ENCODE peak calls at places on chromosomes 16 and 17, in five cellular contexts. O, Y, G, S and U are unnamed samples.

GRCh38 chr16:89958068-89958467 is 9.5 kb downstream of the DEF8 start:
- DNase-seq in O (no peak), Y (peak; percentile 57), G (no peak), S (peak; percentile 82), U (no peak)

GRCh38 chr16:85066346-85066885 is 38.8 kb downstream of the KIAA0513 start:
- DNase-seq in O (no peak), Y (no peak), G (no peak), S (no peak), U (no peak)

GRCh38 chr17:78559749-78560368 is 17.3 kb downstream of the DNAH17 start:
- DNase-seq in O (no peak), Y (no peak), G (no peak), S (peak; percentile 70), U (no peak)

GRCh38 chr16:49502136-49502881 is 128.7 kb downstream of the C16orf78 start:
- DNase-seq in O (peak; percentile 5), Y (no peak), G (no peak), S (no peak), U (no peak)

GRCh38 chr16:31200821-31201510 is 1.6 kb downstream of the PYCARD start:
- DNase-seq in O (peak; percentile 53), Y (no peak), G (no peak), S (no peak), U (no peak)

GRCh38 chr16:77971306-77972131 is 50.8 kb upstream of the CLEC3A start:
- DNase-seq in O (peak; percentile 80), Y (peak; percentile 85), G (peak; percentile 42), S (peak; percentile 96), U (peak; percentile 63)

GRCh38 chr17:64262422-64263260 is at the start of gene TEX2:
- DNase-seq in O (peak; percentile 69), Y (peak; percentile 37), G (peak; percentile 25), S (peak; percentile 40), U (peak; percentile 64)

GRCh38 chr17:79691931-79692330 is 38.8 kb upstream of the ENPP7 start:
- DNase-seq in O (no peak), Y (no peak), G (no peak), S (no peak), U (no peak)

GRCh38 chr17:49482144-49482817 is 12.8 kb upstream of the NGFR start:
- DNase-seq in O (no peak), Y (no peak), G (peak; percentile 16), S (no peak), U (no peak)

GRCh38 chr16:83675136-83675535 is 132.6 kb upstream of the HSBP1 start:
- DNase-seq in O (no peak), Y (peak; percentile 49), G (no peak), S (peak; percentile 7), U (no peak)

GRCh38 chr16:86546638-86547013 is 8.4 kb downstream of the MTHFSD start:
- DNase-seq in O (no peak), Y (no peak), G (no peak), S (no peak), U (no peak)

GRCh38 chr17:66695098-66695497 is 139.8 kb upstream of the CACNG5 start:
- DNase-seq in O (no peak), Y (no peak), G (no peak), S (no peak), U (no peak)

GRCh38 chr17:4436381-4436780 is 2.6 kb downstream of the SPNS3 start:
- DNase-seq in O (no peak), Y (no peak), G (no peak), S (no peak), U (no peak)

GRCh38 chr16:67339453-67339852 is 12.8 kb downstream of the LRRC36 start:
- DNase-seq in O (no peak), Y (no peak), G (no peak), S (peak; percentile 21), U (peak; percentile 12)

GRCh38 chr17:66416207-66416940 is 114.0 kb downstream of the PRKCA start:
- DNase-seq in O (no peak), Y (peak; percentile 8), G (no peak), S (no peak), U (no peak)

GRCh38 chr17:59361386-59361785 is 29.9 kb downstream of the YPEL2 start:
- DNase-seq in O (no peak), Y (no peak), G (peak; percentile 86), S (no peak), U (no peak)

GRCh38 chr16:31148281-31148728 is 1.6 kb downstream of the PRSS36 start:
- DNase-seq in O (no peak), Y (no peak), G (no peak), S (peak; percentile 78), U (no peak)

GRCh38 chr17:36608794-36609497 is 7.6 kb downstream of the MRM1 start:
- DNase-seq in O (no peak), Y (peak; percentile 40), G (peak; percentile 70), S (peak; percentile 76), U (no peak)

GRCh38 chr17:64209983-64210382 is 53.1 kb downstream of the TEX2 start:
- DNase-seq in O (no peak), Y (no peak), G (peak; percentile 66), S (no peak), U (no peak)

GRCh38 chr16:49010396-49010795 is 271.2 kb downstream of the CBLN1 start:
- DNase-seq in O (no peak), Y (no peak), G (no peak), S (no peak), U (no peak)

GRCh38 chr17:74457146-74457819 is 9.2 kb upstream of the CD300A start:
- DNase-seq in O (peak; percentile 74), Y (peak; percentile 78), G (peak; percentile 17), S (peak; percentile 89), U (peak; percentile 78)

GRCh38 chr16:2335286-2335895 is 5.1 kb downstream of the ABCA3 start:
- DNase-seq in O (no peak), Y (no peak), G (no peak), S (no peak), U (no peak)

GRCh38 chr16:67847064-67847861 is at the start of gene CENPT:
- DNase-seq in O (no peak), Y (peak; percentile 32), G (peak; percentile 78), S (peak; percentile 62), U (peak; percentile 86)

GRCh38 chr17:39231587-39232551 is 6.1 kb upstream of the STAC2 start:
- DNase-seq in O (peak; percentile 65), Y (peak; percentile 70), G (no peak), S (peak; percentile 80), U (peak; percentile 80)

GRCh38 chr16:16004314-16004749 is 54.9 kb downstream of the ABCC1 start:
- DNase-seq in O (no peak), Y (no peak), G (no peak), S (no peak), U (no peak)

GRCh38 chr16:58264961-58265479 is 29.8 kb downstream of the PRSS54 start:
- DNase-seq in O (no peak), Y (no peak), G (peak; percentile 90), S (no peak), U (no peak)

GRCh38 chr17:78875738-78876597 is 27.0 kb downstream of the CEP295NL start:
- DNase-seq in O (no peak), Y (no peak), G (no peak), S (no peak), U (no peak)

GRCh38 chr17:79501910-79502309 is 108.9 kb downstream of the RBFOX3 start:
- DNase-seq in O (no peak), Y (no peak), G (no peak), S (no peak), U (no peak)

GRCh38 chr17:69198238-69198637 is 30.4 kb downstream of the ABCA10 start:
- DNase-seq in O (no peak), Y (no peak), G (no peak), S (no peak), U (no peak)

GRCh38 chr17:18106211-18106610 is 2.3 kb upstream of the MYO15A start:
- DNase-seq in O (no peak), Y (no peak), G (no peak), S (no peak), U (no peak)

GRCh38 chr17:18109935-18110334 is 1.4 kb downstream of the MYO15A start:
- DNase-seq in O (no peak), Y (no peak), G (no peak), S (no peak), U (no peak)

GRCh38 chr17:18107061-18107460 is 1.5 kb upstream of the MYO15A start:
- DNase-seq in O (no peak), Y (no peak), G (no peak), S (no peak), U (no peak)

GRCh38 chr17:18108400-18109312 is at the start of gene MYO15A:
- DNase-seq in O (no peak), Y (no peak), G (no peak), S (no peak), U (no peak)

DNA sequence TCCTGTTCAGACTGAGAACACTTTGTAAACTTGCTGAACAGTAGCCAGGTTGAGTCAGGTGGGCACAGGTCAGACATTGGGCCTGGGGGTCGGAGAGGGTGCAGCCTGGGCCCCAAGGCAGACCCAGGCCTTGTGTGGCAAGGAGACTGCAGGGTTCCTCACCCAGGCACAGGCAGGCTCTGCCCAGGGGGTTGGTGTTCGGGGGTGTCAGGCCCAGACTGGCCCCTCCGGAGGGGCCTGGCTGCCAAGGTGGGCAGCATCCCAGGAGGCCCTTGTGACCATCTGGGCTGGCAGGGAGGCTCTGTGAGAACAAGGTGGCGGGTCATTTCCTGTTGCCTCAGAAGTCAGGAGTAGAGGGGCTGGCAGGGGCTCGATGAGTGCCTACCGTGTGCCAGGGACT is 585 bp upstream of the MYO15A start:
- DNase-seq in O (no peak), Y (no peak), G (no peak), S (no peak), U (no peak)
- TF ChIP-seq CTCF in O (no peak), Y (no peak), G (no peak), S (no peak), U (no peak)

GRCh38 chr16:19991614-19992013 is 82.1 kb downstream of the GPR139 start:
- DNase-seq in O (no peak), Y (no peak), G (no peak), S (peak; percentile 41), U (no peak)
- TF ChIP-seq CTCF in O (no peak), Y (no peak), G (no peak), S (peak; percentile 47), U (no peak)

DNA sequence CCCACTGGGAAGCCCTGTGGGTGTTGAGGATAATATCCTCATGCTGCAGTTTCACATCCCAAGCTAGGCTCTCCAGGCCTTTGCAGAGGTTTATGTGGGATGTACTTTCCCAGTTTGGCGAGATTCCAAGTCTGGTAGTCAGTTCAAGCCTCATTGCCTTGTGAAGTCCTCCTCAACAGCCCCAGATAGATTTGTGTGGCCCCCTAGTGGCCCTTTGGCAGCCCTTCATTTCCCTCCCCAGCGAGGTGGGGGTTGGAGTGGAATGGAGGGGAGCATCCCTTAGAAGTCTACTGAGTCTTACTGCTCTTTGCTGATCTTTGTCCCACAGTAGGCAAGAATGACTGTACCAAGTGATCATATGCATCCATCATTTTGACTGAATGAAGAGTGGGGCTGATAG is 137.9 kb downstream of the CDH11 start:
- DNase-seq in O (no peak), Y (peak; percentile 64), G (peak; percentile 2), S (peak; percentile 83), U (no peak)
- TF ChIP-seq CTCF in O (no peak), Y (peak; percentile 81), G (peak; percentile 65), S (peak; percentile 91), U (peak; percentile 45)

GRCh38 chr17:7932949-7933348 is 943 bp downstream of the CNTROB start:
- DNase-seq in O (no peak), Y (peak; percentile 24), G (peak; percentile 32), S (peak; percentile 41), U (peak; percentile 66)
- TF ChIP-seq CTCF in O (no peak), Y (no peak), G (no peak), S (no peak), U (peak; percentile 33)

GRCh38 chr16:10031473-10031872 is 150.8 kb downstream of the GRIN2A start:
- DNase-seq in O (no peak), Y (no peak), G (no peak), S (peak; percentile 24), U (no peak)
- TF ChIP-seq CTCF in O (no peak), Y (no peak), G (peak; percentile 28), S (peak; percentile 43), U (no peak)